ENCODE peak calls at places on chromosome 1, in eight cellular contexts. F, U, X, I, Q, G, V and C are unnamed samples.

GRCh38 chr1:60279798-60280197 is 206.2 kb upstream of the C1orf87 start:
- DNase-seq in X (no peak), G (no peak), I (no peak), Q (no peak), V (no peak), U (no peak), F (no peak), C (no peak)

GRCh38 chr1:229699613-229700242 is 73.7 kb downstream of the URB2 start:
- DNase-seq in G (no peak), I (no peak), V (no peak), X (no peak), F (no peak), U (no peak), Q (no peak), C (no peak)

GRCh38 chr1:235617140-235617539 is 32.4 kb downstream of the GNG4 start:
- DNase-seq in V (no peak), U (no peak), I (no peak), Q (no peak), F (no peak), X (no peak), G (no peak), C (no peak)

GRCh38 chr1:179079113-179079761 is 2.6 kb upstream of the TOR3A start:
- DNase-seq in G (peak), X (no peak), I (peak), F (peak), Q (peak), U (peak), V (peak), C (peak)

GRCh38 chr1:47575855-47576757 is 138.3 kb downstream of the FOXD2 start:
- DNase-seq in G (peak), V (no peak), F (no peak), U (no peak), I (no peak), X (no peak), Q (no peak), C (no peak)

GRCh38 chr1:198361373-198361772 is 179.1 kb downstream of the ATP6V1G3 start:
- DNase-seq in F (no peak), Q (no peak), I (no peak), X (no peak), V (no peak), U (no peak), G (no peak), C (no peak)

GRCh38 chr1:15272009-15272781 is 25.2 kb downstream of the FHAD1 start:
- DNase-seq in Q (peak), I (no peak), G (peak), U (peak), X (no peak), F (no peak), V (peak), C (peak)

GRCh38 chr1:116168277-116169032 is 57.3 kb downstream of the MAB21L3 start:
- DNase-seq in F (peak), U (peak), G (peak), I (no peak), Q (peak), V (peak), X (peak), C (peak)

GRCh38 chr1:17890815-17891191 is 135.7 kb downstream of the ACTL8 start:
- DNase-seq in Q (no peak), X (no peak), F (no peak), V (no peak), G (no peak), U (no peak), I (no peak), C (no peak)